ENCODE peak calls at places on chromosomes 16 and 17, in nine cellular contexts. O, P, S, F, R, K, C, Z and N are unnamed samples.

GRCh38 chr16:85959686-85960085 is 60.7 kb downstream of the IRF8 start:
- DNase-seq in Z (no peak), O (no peak), K (no peak), P (no peak), R (no peak), C (no peak), S (no peak), F (no peak), N (no peak)

GRCh38 chr17:82893779-82894178 is 54.0 kb upstream of the ZNF750 start:
- DNase-seq in K (no peak), R (no peak), O (no peak), F (no peak), C (peak; percentile 26), Z (no peak), P (peak; percentile 8), S (peak; percentile 41), N (no peak)

GRCh38 chr16:73713817-73714495 is 582.7 kb upstream of the PSMD7 start:
- DNase-seq in R (no peak), Z (no peak), F (peak; percentile 15), P (peak; percentile 4), K (no peak), C (peak; percentile 7), O (no peak), S (peak; percentile 3), N (no peak)

GRCh38 chr17:66984730-66985129 is 20.2 kb downstream of the CACNG4 start:
- DNase-seq in C (no peak), K (no peak), S (no peak), F (no peak), Z (no peak), O (no peak), R (no peak), P (no peak), N (no peak)

GRCh38 chr17:47099451-47099986 is 89.6 kb downstream of the CDC27 start:
- DNase-seq in P (no peak), O (no peak), R (no peak), S (no peak), Z (no peak), C (no peak), K (no peak), F (no peak), N (no peak)

GRCh38 chr16:5862103-5863003 is 764.8 kb upstream of the EEF2KMT start:
- DNase-seq in C (no peak), R (no peak), P (no peak), F (no peak), K (no peak), Z (no peak), O (no peak), S (no peak), N (no peak)

GRCh38 chr17:4515501-4515900 is 16.8 kb downstream of the SPNS2 start:
- DNase-seq in R (no peak), S (no peak), F (no peak), O (no peak), C (no peak), K (no peak), P (no peak), Z (no peak), N (no peak)

GRCh38 chr17:37519241-37519985 is 29.7 kb downstream of the DUSP14 start:
- DNase-seq in P (peak; percentile 69), R (no peak), S (peak; percentile 49), K (no peak), O (peak; percentile 21), Z (no peak), F (no peak), C (peak; percentile 40), N (no peak)

GRCh38 chr17:66283296-66283934 is 19.0 kb upstream of the PRKCA start:
- DNase-seq in C (no peak), O (no peak), K (no peak), R (no peak), S (no peak), F (no peak), Z (no peak), P (no peak), N (no peak)

GRCh38 chr16:14111713-14112538 is 40.8 kb downstream of the MRTFB start:
- DNase-seq in P (no peak), C (peak; percentile 47), Z (no peak), R (peak; percentile 31), S (no peak), K (peak; percentile 74), F (peak; percentile 33), O (no peak), N (peak; percentile 43)

GRCh38 chr16:15557258-15557657 is 85.7 kb downstream of the MARF1 start:
- DNase-seq in P (no peak), F (no peak), S (no peak), K (no peak), R (no peak), C (no peak), O (no peak), Z (no peak), N (no peak)

GRCh38 chr17:75808905-75809621 is 24.5 kb downstream of the UNK start:
- DNase-seq in P (peak; percentile 37), R (peak; percentile 57), O (peak; percentile 78), Z (peak; percentile 55), K (peak; percentile 24), F (no peak), C (peak; percentile 85), S (peak; percentile 81), N (peak; percentile 69)

GRCh38 chr16:4089251-4089810 is 26.9 kb downstream of the ADCY9 start:
- DNase-seq in R (no peak), S (no peak), F (no peak), C (no peak), Z (no peak), K (no peak), P (peak; percentile 16), O (no peak), N (no peak)

GRCh38 chr16:79132745-79133144 is 467.8 kb downstream of the MAF start:
- DNase-seq in P (no peak), R (no peak), Z (no peak), O (no peak), F (no peak), S (no peak), K (no peak), C (no peak), N (no peak)

GRCh38 chr17:80408872-80409271 is 6.1 kb upstream of the ENDOV start:
- DNase-seq in P (no peak), R (no peak), C (peak; percentile 15), Z (no peak), K (no peak), O (no peak), S (no peak), F (no peak), N (no peak)

GRCh38 chr17:29108806-29109476 is 66.0 kb downstream of the PIPOX start:
- DNase-seq in C (no peak), P (no peak), R (no peak), F (no peak), Z (no peak), O (no peak), K (no peak), S (no peak), N (no peak)

GRCh38 chr17:17933775-17934174 is 38.4 kb downstream of the TOM1L2 start:
- DNase-seq in O (peak; percentile 44), F (no peak), R (no peak), Z (no peak), K (no peak), S (no peak), P (peak; percentile 67), C (no peak), N (no peak)

GRCh38 chr17:82315703-82316358 is 1.6 kb downstream of the CD7 start:
- DNase-seq in K (no peak), P (no peak), F (peak; percentile 15), R (no peak), O (no peak), Z (no peak), S (no peak), C (no peak), N (no peak)

GRCh38 chr17:2055494-2056220 is 754 bp downstream of the HIC1 start:
- DNase-seq in R (no peak), P (peak; percentile 55), K (no peak), C (peak; percentile 63), Z (peak; percentile 81), S (peak; percentile 47), O (peak; percentile 37), F (peak; percentile 68), N (peak; percentile 39)
- H3K4me3 ChIP-seq in R (peak overlapping the region; percentile 69), P (peak overlapping the region; percentile 75), K (peak overlapping the region; percentile 43), C (peak overlapping the region; percentile 79), Z (peak overlapping the region; percentile 85), S (peak overlapping the region; percentile 59), O (peak overlapping the region; percentile 77), F (peak overlapping the region; percentile 76), N (peak overlapping the region; percentile 74)

GRCh38 chr16:30892670-30893069 is 1.2 kb downstream of the BCL7C start:
- DNase-seq in O (no peak), C (no peak), F (no peak), P (no peak), R (no peak), K (no peak), S (no peak), Z (no peak), N (no peak)
- H3K4me3 ChIP-seq in O (no peak overlapping the region), C (peak overlapping the region; percentile 82), F (peak overlapping the region; percentile 95), P (peak overlapping the region; percentile 98), R (peak overlapping the region; percentile 91), K (no peak overlapping the region), S (no peak overlapping the region), Z (peak overlapping the region; percentile 77), N (peak overlapping the region; percentile 95)

GRCh38 chr17:56153215-56153614 is at the start of gene ANKFN1:
- DNase-seq in O (no peak), Z (no peak), P (no peak), S (no peak), K (no peak), C (no peak), R (no peak), F (no peak), N (no peak)
- H3K4me3 ChIP-seq in O (no peak within 1 kb of the TSS), Z (no peak within 1 kb of the TSS), P (no peak within 1 kb of the TSS), S (no peak within 1 kb of the TSS), K (no peak within 1 kb of the TSS), C (no peak within 1 kb of the TSS), R (no peak within 1 kb of the TSS), F (no peak within 1 kb of the TSS), N (no peak within 1 kb of the TSS)

GRCh38 chr16:58440094-58440493 is 47.8 kb downstream of the GINS3 start:
- DNase-seq in P (no peak), S (no peak), C (no peak), K (no peak), O (no peak), F (no peak), Z (no peak), R (no peak), N (no peak)

GRCh38 chr16:58442547-58442946 is 50.3 kb downstream of the GINS3 start:
- DNase-seq in Z (no peak), C (no peak), P (no peak), F (no peak), O (no peak), K (no peak), S (no peak), R (no peak), N (no peak)

GRCh38 chr16:58444265-58444664 is 52.0 kb downstream of the GINS3 start:
- DNase-seq in S (no peak), C (no peak), O (no peak), R (no peak), K (no peak), F (no peak), Z (no peak), P (no peak), N (no peak)

GRCh38 chr16:58448890-58449289 is 51.1 kb upstream of the NDRG4 start:
- DNase-seq in R (no peak), K (peak; percentile 16), O (no peak), C (no peak), Z (no peak), P (no peak), S (no peak), F (no peak), N (no peak)

GRCh38 chr16:58443783-58444182 is 51.5 kb downstream of the GINS3 start:
- DNase-seq in O (no peak), R (no peak), S (no peak), F (no peak), Z (no peak), C (no peak), K (no peak), P (no peak), N (no peak)
- H3K4me3 ChIP-seq in O (no peak overlapping the region), R (no peak overlapping the region), S (no peak overlapping the region), F (no peak overlapping the region), Z (no peak overlapping the region), C (no peak overlapping the region), K (no peak overlapping the region), P (no peak overlapping the region), N (no peak overlapping the region)